ENCODE peak calls at places on chromosomes 16 and 17, in six cellular contexts. R, Z, U, B, F and C are unnamed samples.

GRCh38 chr17:34235389-34236028 is 19.6 kb upstream of the CCL2 start:
- DNase-seq in U (peak), F (no peak), Z (no peak), B (no peak), R (no peak), C (no peak)

GRCh38 chr17:80637286-80637703 is 92.7 kb downstream of the RPTOR start:
- DNase-seq in U (no peak), R (no peak), B (no peak), F (no peak), Z (no peak), C (no peak)

GRCh38 chr17:21033350-21033749 is 9.5 kb downstream of the USP22 start:
- DNase-seq in B (no peak), Z (no peak), U (no peak), F (no peak), R (no peak), C (no peak)

GRCh38 chr16:31273676-31274075 is 13.9 kb downstream of the ITGAM start:
- DNase-seq in U (no peak), R (no peak), F (no peak), Z (no peak), B (no peak), C (no peak)

GRCh38 chr16:12420661-12421209 is 383.0 kb downstream of the CPPED1 start:
- DNase-seq in F (no peak), U (no peak), R (no peak), Z (no peak), B (no peak), C (no peak)

GRCh38 chr17:8954339-8954738 is 11.2 kb downstream of the PIK3R5 start:
- DNase-seq in Z (no peak), B (no peak), R (no peak), F (peak), U (no peak), C (no peak)

GRCh38 chr16:30741461-30741914 is 6.7 kb upstream of the PHKG2 start:
- DNase-seq in R (no peak), U (peak), F (no peak), Z (no peak), B (peak), C (peak)

GRCh38 chr16:901715-902601 is 68.8 kb downstream of the LMF1 start:
- DNase-seq in R (no peak), B (no peak), F (no peak), Z (no peak), U (no peak), C (no peak)

GRCh38 chr17:61054430-61054829 is 345.2 kb upstream of the TBX2 start:
- DNase-seq in F (no peak), R (no peak), U (no peak), Z (no peak), B (no peak), C (no peak)

GRCh38 chr17:44779211-44780025 is 20.6 kb downstream of the ADAM11 start:
- DNase-seq in U (peak), R (peak), Z (peak), B (no peak), F (peak), C (no peak)

GRCh38 chr17:5299383-5299782 is 17.3 kb downstream of the RABEP1 start:
- DNase-seq in R (no peak), U (no peak), B (no peak), Z (no peak), F (no peak), C (no peak)

GRCh38 chr16:85056211-85056748 is 28.7 kb downstream of the KIAA0513 start:
- DNase-seq in U (peak), F (no peak), R (no peak), B (no peak), Z (no peak), C (no peak)

GRCh38 chr17:45924332-45924820 is 30.0 kb downstream of the MAPT start:
- DNase-seq in Z (no peak), U (no peak), F (no peak), R (no peak), B (no peak), C (no peak)

GRCh38 chr16:58085584-58086251 is 43.5 kb downstream of the CFAP20 start:
- DNase-seq in R (no peak), F (no peak), U (no peak), B (no peak), Z (no peak), C (no peak)

GRCh38 chr16:3520861-3521260 is 20.1 kb downstream of the CLUAP1 start:
- DNase-seq in F (no peak), U (no peak), R (no peak), B (no peak), Z (no peak), C (no peak)

GRCh38 chr17:43479948-43480347 is 3.8 kb upstream of the DHX8 start:
- DNase-seq in F (no peak), B (no peak), R (no peak), U (no peak), Z (no peak), C (no peak)

GRCh38 chr17:78494961-78495330 is 82.2 kb downstream of the DNAH17 start:
- DNase-seq in Z (no peak), R (no peak), F (no peak), U (no peak), B (no peak), C (no peak)

GRCh38 chr17:66562119-66562518 is 259.7 kb downstream of the PRKCA start:
- DNase-seq in Z (no peak), U (no peak), F (no peak), R (no peak), B (no peak), C (no peak)

GRCh38 chr17:3529817-3530741 is 27.5 kb downstream of the TRPV3 start:
- DNase-seq in Z (no peak), U (no peak), R (peak), F (no peak), B (no peak), C (no peak)

GRCh38 chr17:50048988-50049387 is 6.9 kb upstream of the ITGA3 start:
- DNase-seq in R (no peak), B (no peak), Z (no peak), F (no peak), U (no peak), C (no peak)

GRCh38 chr17:29095439-29095838 is 52.5 kb downstream of the PIPOX start:
- DNase-seq in R (no peak), B (no peak), F (no peak), Z (no peak), U (no peak), C (no peak)

GRCh38 chr16:47848481-47849109 is 307.2 kb downstream of the ABCC12 start:
- DNase-seq in R (no peak), F (no peak), Z (no peak), B (no peak), U (peak), C (no peak)

GRCh38 chr16:8720080-8720966 is 45.9 kb downstream of the ABAT start:
- DNase-seq in U (no peak), B (no peak), R (peak), Z (no peak), F (no peak), C (no peak)

GRCh38 chr16:55184052-55184451 is 140.0 kb upstream of the IRX6 start:
- DNase-seq in Z (no peak), R (no peak), F (no peak), U (no peak), B (no peak), C (no peak)